ENCODE peak calls at places on chromosome 6, in seven cellular contexts. W, S, R, P, C, H and Z are unnamed samples.

GRCh38 chr6:105389543-105389942 is 13.3 kb downstream of the PREP start:
- DNase-seq in W (no peak), S (no peak), R (no peak), P (no peak), C (no peak), H (no peak), Z (no peak)

GRCh38 chr6:353642-354614 is 37.6 kb upstream of the IRF4 start:
- DNase-seq in W (no peak), S (no peak), R (no peak), P (no peak), C (no peak), H (no peak), Z (no peak)

GRCh38 chr6:37814374-37814773 is 5.2 kb upstream of the ZFAND3 start:
- DNase-seq in W (no peak), S (no peak), R (no peak), P (no peak), C (no peak), H (no peak), Z (no peak)

GRCh38 chr6:68901044-68901443 is 266.0 kb downstream of the ADGRB3 start:
- DNase-seq in W (no peak), S (no peak), R (no peak), P (no peak), C (no peak), H (no peak), Z (no peak)

GRCh38 chr6:102309700-102310099 is 916.2 kb downstream of the GRIK2 start:
- DNase-seq in W (no peak), S (no peak), R (no peak), P (no peak), C (no peak), H (no peak), Z (no peak)

GRCh38 chr6:7439243-7439642 is 49.6 kb downstream of the RIOK1 start:
- DNase-seq in W (no peak), S (no peak), R (no peak), P (no peak), C (peak), H (no peak), Z (no peak)

GRCh38 chr6:106177786-106178185 is 91.7 kb downstream of the PRDM1 start:
- DNase-seq in W (no peak), S (no peak), R (no peak), P (no peak), C (no peak), H (no peak), Z (peak)

GRCh38 chr6:28537509-28538140 is 11.9 kb downstream of the GPX5 start:
- DNase-seq in W (no peak), S (peak), R (peak), P (no peak), C (peak), H (peak), Z (peak)

GRCh38 chr6:158057213-158057987 is 75.7 kb downstream of the SYNJ2 start:
- DNase-seq in W (no peak), S (peak), R (no peak), P (no peak), C (no peak), H (peak), Z (peak)

GRCh38 chr6:111872521-111873177 is 603 bp downstream of the FYN start:
- DNase-seq in W (peak), S (no peak), R (no peak), P (peak), C (peak), H (peak), Z (peak)